ENCODE peak calls at places on chromosomes 1 and 21, in six cellular contexts. Q is stimulated activated naive B cell treated with anti-CD40 and anti-IgM and Interleukin-4, amounts not matched to agents 10 μg/mL and 1 μg/mL and 100 μg/mL, for 72 hours; G is H54; C is germinal center; X is posterior cingulate gyrus; P is glutamatergic neuron. D is an unnamed sample.

GRCh38 chr1:24443241-24443656 is 27.6 kb downstream of the NIPAL3 start:
- DNase-seq in Q (no peak), G (no peak), C (no peak), X (no peak), P (no peak), D (no peak)

GRCh38 chr1:116686723-116687368 is 19.3 kb upstream of the IGSF3 start:
- DNase-seq in Q (no peak), G (no peak), C (no peak), X (no peak), P (no peak), D (no peak)

GRCh38 chr1:177302365-177303044 is 131.7 kb downstream of the BRINP2 start:
- DNase-seq in Q (no peak), G (no peak), C (no peak), X (peak), P (no peak), D (no peak)

GRCh38 chr1:226064816-226065248 is 2.3 kb downstream of the H3-3A start:
- DNase-seq in Q (no peak), G (no peak), C (peak), X (peak), P (no peak), D (no peak)

GRCh38 chr1:54989968-54990810 is 8.5 kb upstream of the BSND start:
- DNase-seq in Q (no peak), G (no peak), C (no peak), X (no peak), P (no peak), D (no peak)

GRCh38 chr21:39891111-39891510 is 23.9 kb downstream of the PCP4 start:
- DNase-seq in Q (no peak), G (no peak), C (no peak), X (no peak), P (no peak), D (no peak)

GRCh38 chr1:10667815-10668214 is 128.6 kb downstream of the CASZ1 start:
- DNase-seq in Q (no peak), G (no peak), C (no peak), X (no peak), P (peak), D (no peak)

GRCh38 chr1:30976143-30976542 is 67.6 kb upstream of the SDC3 start:
- DNase-seq in Q (no peak), G (no peak), C (no peak), X (no peak), P (no peak), D (no peak)

GRCh38 chr1:168469690-168470089 is 74.1 kb downstream of the XCL2 start:
- DNase-seq in Q (no peak), G (no peak), C (no peak), X (no peak), P (no peak), D (peak)

GRCh38 chr1:115458426-115459114 is 120.5 kb upstream of the NGF start:
- DNase-seq in Q (no peak), G (no peak), C (no peak), X (no peak), P (no peak), D (no peak)

GRCh38 chr1:44283524-44284173 is 70.4 kb downstream of the DMAP1 start:
- DNase-seq in Q (no peak), G (no peak), C (no peak), X (no peak), P (no peak), D (no peak)

GRCh38 chr1:117336087-117336817 is 31.0 kb upstream of the MAN1A2 start:
- DNase-seq in Q (no peak), G (no peak), C (no peak), X (peak), P (no peak), D (no peak)

GRCh38 chr21:31529406-31529805 is 130.1 kb upstream of the SOD1 start:
- DNase-seq in Q (no peak), G (no peak), C (no peak), X (no peak), P (no peak), D (no peak)

GRCh38 chr1:108077991-108078390 is 113.0 kb upstream of the VAV3 start:
- DNase-seq in Q (no peak), G (no peak), C (no peak), X (no peak), P (no peak), D (no peak)

GRCh38 chr1:27599605-27600499 is 4.1 kb downstream of the AHDC1 start:
- DNase-seq in Q (no peak), G (no peak), C (no peak), X (no peak), P (no peak), D (no peak)

GRCh38 chr1:12001249-12001917 is 17.9 kb upstream of the MIIP start:
- DNase-seq in Q (no peak), G (no peak), C (no peak), X (peak), P (peak), D (no peak)

GRCh38 chr1:229434005-229434640 is at the start of gene ACTA1:
- DNase-seq in Q (no peak), G (no peak), C (no peak), X (no peak), P (peak), D (no peak)